ENCODE peak calls at places on chromosomes 6 and 20, in ten cellular contexts. X is AG10803, T is heart left ventricle, W is brain microvascular endothelial cell, D is fibroblast of lung, B is heart right ventricle, L is body of pancreas, S is mucosa of descending colon, K is GM23338, P is ascending aorta. M is an unnamed sample.

GRCh38 chr20:54132612-54133433 is 41.0 kb downstream of the CYP24A1 start:
- DNase-seq in X (peak; percentile 99), T (no peak), W (peak; percentile 96), D (peak; percentile 99), B (no peak), L (no peak), S (no peak), K (peak; percentile 76), P (no peak), M (peak; percentile 99)

GRCh38 chr6:8082954-8083858 is 19.0 kb upstream of the BLOC1S5 start:
- DNase-seq in X (peak; percentile 82), T (no peak), W (peak; percentile 68), D (peak; percentile 84), B (no peak), L (peak; percentile 54), S (no peak), K (no peak), P (no peak), M (peak; percentile 95)

GRCh38 chr6:14695579-14695978 is 550.3 kb upstream of the JARID2 start:
- DNase-seq in X (no peak), T (no peak), W (no peak), D (no peak), B (no peak), L (no peak), S (no peak), K (no peak), P (no peak), M (no peak)

GRCh38 chr20:43666376-43667328 is at the start of gene MYBL2:
- DNase-seq in X (peak; percentile 40), T (peak; percentile 79), W (peak; percentile 6), D (peak; percentile 51), B (peak; percentile 40), L (peak; percentile 56), S (peak; percentile 63), K (peak; percentile 84), P (no peak), M (peak; percentile 51)

GRCh38 chr6:35341557-35341956 is 801 bp upstream of the PPARD start:
- DNase-seq in X (no peak), T (no peak), W (no peak), D (no peak), B (no peak), L (no peak), S (no peak), K (peak; percentile 68), P (no peak), M (no peak)

GRCh38 chr6:56346958-56347357 is 99.6 kb upstream of the COL21A1 start:
- DNase-seq in X (peak; percentile 15), T (no peak), W (peak; percentile 27), D (no peak), B (no peak), L (no peak), S (no peak), K (peak; percentile 63), P (no peak), M (peak; percentile 24)

GRCh38 chr6:133701633-133702331 is 187.1 kb upstream of the TCF21 start:
- DNase-seq in X (no peak), T (peak; percentile 64), W (peak; percentile 18), D (peak; percentile 72), B (peak; percentile 36), L (peak; percentile 13), S (no peak), K (no peak), P (no peak), M (peak; percentile 59)

GRCh38 chr20:43842126-43843020 is 72.3 kb upstream of the TOX2 start:
- DNase-seq in X (no peak), T (no peak), W (no peak), D (no peak), B (no peak), L (no peak), S (no peak), K (no peak), P (no peak), M (no peak)

GRCh38 chr6:156821707-156822106 is 44.5 kb downstream of the ARID1B start:
- DNase-seq in X (no peak), T (no peak), W (no peak), D (no peak), B (no peak), L (no peak), S (no peak), K (no peak), P (no peak), M (no peak)

GRCh38 chr6:161169060-161169459 is 104.8 kb downstream of the AGPAT4 start:
- DNase-seq in X (no peak), T (no peak), W (no peak), D (peak; percentile 20), B (no peak), L (no peak), S (no peak), K (no peak), P (no peak), M (no peak)

GRCh38 chr6:108078191-108078590 is 3.6 kb upstream of the OSTM1 start:
- DNase-seq in X (no peak), T (no peak), W (no peak), D (no peak), B (no peak), L (no peak), S (no peak), K (no peak), P (no peak), M (no peak)

GRCh38 chr6:46964716-46965519 is 43.2 kb upstream of the ADGRF5 start:
- DNase-seq in X (no peak), T (no peak), W (peak; percentile 57), D (no peak), B (no peak), L (no peak), S (no peak), K (no peak), P (no peak), M (peak; percentile 81)

GRCh38 chr20:13455713-13456112 is 183.0 kb downstream of the TASP1 start:
- DNase-seq in X (peak; percentile 64), T (no peak), W (no peak), D (peak; percentile 33), B (no peak), L (no peak), S (no peak), K (no peak), P (no peak), M (no peak)

GRCh38 chr6:138772596-138773176 is 883 bp upstream of the CCDC28A start:
- DNase-seq in X (no peak), T (no peak), W (no peak), D (no peak), B (no peak), L (no peak), S (no peak), K (no peak), P (no peak), M (no peak)

GRCh38 chr6:40349566-40350192 is 237.5 kb downstream of the LRFN2 start:
- DNase-seq in X (no peak), T (no peak), W (no peak), D (no peak), B (no peak), L (no peak), S (no peak), K (no peak), P (no peak), M (no peak)
- H3K4me3 ChIP-seq in X (no peak overlapping the region), T (no peak overlapping the region), W (no peak overlapping the region), D (no peak overlapping the region), B (no peak overlapping the region), L (no peak overlapping the region), S (no peak overlapping the region), K (no peak overlapping the region), P (no peak overlapping the region), M (no peak overlapping the region)

DNA sequence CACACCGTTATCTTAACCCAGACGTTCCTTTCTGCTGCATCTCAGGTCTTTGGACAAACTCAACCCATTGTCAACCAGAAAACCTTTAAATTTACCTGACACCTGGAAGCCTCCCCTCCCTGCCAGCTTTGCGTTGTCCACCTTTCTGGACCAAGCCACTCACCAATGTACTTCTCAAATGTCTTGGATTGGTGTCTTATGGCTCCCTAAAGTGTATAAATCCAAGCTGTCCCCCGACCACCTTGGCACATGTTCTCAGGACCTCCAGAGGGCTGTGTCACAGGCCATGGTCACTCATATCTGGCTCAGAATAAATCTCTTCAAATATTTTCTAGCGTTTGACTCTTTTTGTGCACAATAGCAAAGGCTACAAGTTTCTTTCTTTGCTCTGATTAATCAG is 250.0 kb downstream of the DLL1 start:
- DNase-seq in X (no peak), T (no peak), W (no peak), D (no peak), B (no peak), L (peak; percentile 0), S (no peak), K (no peak), P (no peak), M (no peak)
- TF ChIP-seq CTCF in X (no peak), T (no peak), W (no peak), D (no peak), B (no peak), L (no peak), S (no peak), K (no peak), P (no peak), M (no peak)

GRCh38 chr6:150987371-150987828 is 121.9 kb downstream of the MTHFD1L start:
- DNase-seq in X (no peak), T (no peak), W (no peak), D (no peak), B (no peak), L (no peak), S (no peak), K (no peak), P (no peak), M (no peak)
- H3K4me3 ChIP-seq in X (no peak overlapping the region), T (no peak overlapping the region), W (no peak overlapping the region), D (no peak overlapping the region), B (no peak overlapping the region), L (no peak overlapping the region), S (no peak overlapping the region), K (no peak overlapping the region), P (no peak overlapping the region), M (no peak overlapping the region)

DNA sequence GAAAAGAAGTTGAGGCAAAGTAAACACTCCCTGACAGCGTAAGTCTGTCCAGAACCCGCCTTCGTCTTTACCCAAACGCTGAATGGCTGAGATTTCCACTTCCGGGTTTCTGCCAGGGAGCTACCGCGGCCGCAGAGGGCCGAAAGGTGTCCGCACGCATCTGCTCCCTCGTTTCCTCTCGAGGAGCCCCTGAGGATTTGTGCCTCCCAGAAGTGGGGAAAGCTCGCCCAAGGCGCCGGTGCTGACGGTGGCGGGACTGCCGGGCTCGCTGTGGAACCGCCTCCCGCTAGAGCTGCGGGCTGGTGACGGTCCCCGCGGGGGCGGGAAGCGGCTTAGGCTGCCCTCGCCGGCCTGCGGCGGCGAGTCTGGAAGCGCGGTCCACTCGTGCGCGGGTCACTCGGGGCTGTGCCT is 1760.2 kb upstream of the DEFB115 start:
- DNase-seq in X (peak; percentile 0), T (peak; percentile 65), W (no peak), D (peak; percentile 70), B (peak; percentile 11), L (no peak), S (peak; percentile 27), K (no peak), P (no peak), M (peak; percentile 76)
- TF ChIP-seq CTCF in X (no peak), T (no peak), W (no peak), D (no peak), B (no peak), L (no peak), S (no peak), K (no peak), P (no peak), M (no peak)

GRCh38 chr20:11564491-11564890 is 353.2 kb upstream of the BTBD3 start:
- DNase-seq in X (no peak), T (no peak), W (no peak), D (no peak), B (no peak), L (no peak), S (no peak), K (peak; percentile 49), P (no peak), M (no peak)

GRCh38 chr20:11569163-11569562 is 348.5 kb upstream of the BTBD3 start:
- DNase-seq in X (no peak), T (no peak), W (no peak), D (no peak), B (no peak), L (no peak), S (no peak), K (peak; percentile 80), P (no peak), M (no peak)
- H3K4me3 ChIP-seq in X (no peak overlapping the region), T (no peak overlapping the region), W (no peak overlapping the region), D (no peak overlapping the region), B (no peak overlapping the region), L (no peak overlapping the region), S (no peak overlapping the region), K (no peak overlapping the region), P (no peak overlapping the region), M (no peak overlapping the region)